ENCODE peak calls at places on chromosomes 4 and X, in eight cellular contexts. O, K, F, H, W, U, J and M are unnamed samples.

GRCh38 chr4:108536577-108536976 is 83.8 kb upstream of the RPL34 start:
- DNase-seq in W (no peak), K (no peak), U (no peak), O (no peak), F (no peak), J (no peak), H (no peak), M (no peak)

GRCh38 chrX:111168314-111168713 is 72.3 kb downstream of the PAK3 start:
- DNase-seq in K (peak), F (no peak), H (no peak), O (no peak), J (no peak), W (peak), U (peak), M (peak)

GRCh38 chr4:102308032-102308799 is 37.1 kb downstream of the SLC39A8 start:
- DNase-seq in O (no peak), U (peak), J (no peak), F (no peak), H (no peak), K (no peak), W (peak), M (no peak)

GRCh38 chr4:60313616-60314015 is 886.5 kb upstream of the ADGRL3 start:
- DNase-seq in O (no peak), W (no peak), U (no peak), K (no peak), J (no peak), F (no peak), H (no peak), M (no peak)

GRCh38 chrX:20032201-20032600 is 41.3 kb upstream of the BCLAF3 start:
- DNase-seq in K (no peak), J (no peak), W (no peak), F (no peak), U (no peak), O (no peak), H (no peak), M (no peak)

GRCh38 chr4:161702287-161702686 is 461.5 kb downstream of the FSTL5 start:
- DNase-seq in U (no peak), J (no peak), O (no peak), W (no peak), H (no peak), F (no peak), K (no peak), M (no peak)

GRCh38 chr4:56424697-56425514 is 10.5 kb downstream of the PPAT start:
- DNase-seq in F (no peak), W (peak), H (peak), K (no peak), J (no peak), U (no peak), O (peak), M (no peak)

GRCh38 chrX:10240918-10241317 is 84.1 kb downstream of the CLCN4 start:
- DNase-seq in W (peak), U (no peak), F (no peak), H (peak), J (no peak), O (no peak), K (peak), M (no peak)

GRCh38 chrX:40099046-40099968 is 1.5 kb upstream of the BCOR start:
- DNase-seq in F (no peak), U (peak), J (no peak), K (no peak), W (no peak), O (peak), H (peak), M (no peak)

GRCh38 chrX:63747331-63747730 is 37.7 kb downstream of the ARHGEF9 start:
- DNase-seq in J (no peak), O (no peak), W (peak), U (no peak), K (no peak), F (no peak), H (no peak), M (no peak)

GRCh38 chr4:168593399-168593798 is 96.5 kb downstream of the PALLD start:
- DNase-seq in W (no peak), H (no peak), F (no peak), U (no peak), J (no peak), K (no peak), O (no peak), M (no peak)

GRCh38 chrX:35461164-35461563 is 337.0 kb upstream of the MAGEB16 start:
- DNase-seq in K (no peak), H (no peak), O (no peak), W (no peak), U (no peak), J (no peak), F (no peak), M (no peak)

GRCh38 chr4:110850461-110851447 is 227.9 kb upstream of the PITX2 start:
- DNase-seq in O (no peak), U (no peak), W (no peak), J (no peak), K (no peak), F (no peak), H (no peak), M (no peak)